ENCODE peak calls at places on chromosomes 12 and 14, in four cellular contexts. Z, Y, Q and H are unnamed samples.

GRCh38 chr12:130878193-130879185 is 6.6 kb downstream of the RAN start:
- DNase-seq in Z (no peak), Y (no peak), Q (no peak), H (no peak)

GRCh38 chr14:63421226-63421625 is 102.5 kb upstream of the GPHB5 start:
- DNase-seq in Z (no peak), Y (no peak), Q (no peak), H (no peak)

GRCh38 chr14:50060871-50061663 is 55.3 kb downstream of the VCPKMT start:
- DNase-seq in Z (no peak), Y (no peak), Q (peak; percentile 75), H (peak; percentile 25)

GRCh38 chr14:93346926-93347721 is at the start of gene COX8C:
- DNase-seq in Z (no peak), Y (no peak), Q (no peak), H (no peak)

GRCh38 chr14:56120091-56120632 is 2.0 kb downstream of the PELI2 start:
- DNase-seq in Z (peak; percentile 45), Y (no peak), Q (no peak), H (no peak)

GRCh38 chr12:117140397-117141096 is 41.3 kb upstream of the TESC start:
- DNase-seq in Z (no peak), Y (no peak), Q (no peak), H (no peak)

GRCh38 chr12:52612431-52613290 is 5.7 kb downstream of the KRT73 start:
- DNase-seq in Z (no peak), Y (no peak), Q (no peak), H (no peak)

GRCh38 chr14:101808020-101808641 is 46.6 kb downstream of the PPP2R5C start:
- DNase-seq in Z (peak; percentile 83), Y (no peak), Q (no peak), H (no peak)

GRCh38 chr12:56128669-56129209 is 672 bp downstream of the ESYT1 start:
- DNase-seq in Z (no peak), Y (no peak), Q (no peak), H (no peak)

GRCh38 chr12:13101854-13102375 is 1.6 kb downstream of the GSG1 start:
- DNase-seq in Z (no peak), Y (no peak), Q (no peak), H (no peak)

GRCh38 chr12:8644345-8645248 is 18.0 kb downstream of the MFAP5 start:
- DNase-seq in Z (no peak), Y (no peak), Q (no peak), H (no peak)

GRCh38 chr12:58433969-58434368 is 486.3 kb downstream of the LRIG3 start:
- DNase-seq in Z (no peak), Y (no peak), Q (no peak), H (no peak)

GRCh38 chr14:66401447-66402095 is 84.6 kb upstream of the CCDC196 start:
- DNase-seq in Z (peak; percentile 17), Y (no peak), Q (no peak), H (no peak)

GRCh38 chr12:124296295-124296915 is 1.5 kb downstream of the RFLNA start:
- DNase-seq in Z (no peak), Y (no peak), Q (no peak), H (no peak)

GRCh38 chr12:122836027-122836921 is 1.0 kb downstream of the HIP1R start:
- DNase-seq in Z (peak; percentile 48), Y (no peak), Q (no peak), H (peak; percentile 26)

GRCh38 chr14:35374273-35374681 is 30.3 kb downstream of the NFKBIA start:
- DNase-seq in Z (no peak), Y (no peak), Q (no peak), H (no peak)